ENCODE peak calls at places on chromosomes 4 and X, in four cellular contexts. O, L, E and I are unnamed samples.

GRCh38 chr4:174714393-174715211 is 114.4 kb downstream of the GLRA3 start:
- DNase-seq in O (peak), L (peak), E (peak), I (peak)

GRCh38 chrX:97366246-97366645 is 482.5 kb downstream of the RPA4 start:
- DNase-seq in O (no peak), L (no peak), E (no peak), I (no peak)

GRCh38 chrX:113644426-113644825 is 803.8 kb upstream of the AMOT start:
- DNase-seq in O (no peak), L (no peak), E (no peak), I (no peak)

GRCh38 chr4:25513814-25514213 is 136.8 kb downstream of the ANAPC4 start:
- DNase-seq in O (no peak), L (no peak), E (no peak), I (no peak)

GRCh38 chr4:37847311-37847710 is 20.8 kb downstream of the PGM2 start:
- DNase-seq in O (no peak), L (no peak), E (no peak), I (no peak)

GRCh38 chrX:129772796-129773431 is 6.8 kb upstream of the SASH3 start:
- DNase-seq in O (no peak), L (no peak), E (no peak), I (no peak)

GRCh38 chr4:40194602-40195161 is 2.1 kb upstream of the RHOH start:
- DNase-seq in O (peak), L (no peak), E (peak), I (no peak)

GRCh38 chr4:6885953-6886557 is 23.6 kb upstream of the TBC1D14 start:
- DNase-seq in O (no peak), L (no peak), E (no peak), I (no peak)

DNA sequence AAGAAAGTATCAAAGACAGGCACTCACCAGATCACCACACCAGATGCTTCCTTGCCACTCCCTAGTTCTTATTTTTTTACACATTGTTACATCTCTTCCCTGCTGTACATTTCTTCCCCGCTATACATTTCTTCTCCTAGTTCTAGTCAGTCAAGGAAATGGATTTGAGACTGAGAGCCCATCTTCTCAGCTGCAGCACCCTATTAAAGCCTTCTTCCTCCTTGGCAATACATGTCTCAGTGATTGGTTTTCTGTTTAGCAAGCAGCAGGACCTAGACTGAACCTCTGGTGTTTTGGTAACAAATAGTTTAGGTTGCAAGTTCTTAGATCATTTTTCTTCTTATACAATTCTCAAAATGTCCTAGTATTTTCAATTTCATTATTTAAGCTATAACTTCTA is 35.3 kb upstream of the KLHL8 start:
- DNase-seq in O (no peak), L (no peak), E (no peak), I (no peak)
- TF ChIP-seq FOXJ3 in O (no peak), L (no peak), E (no peak), I (no peak)

GRCh38 chr4:8765631-8766590 is 105.7 kb downstream of the HMX1 start:
- DNase-seq in O (no peak), L (no peak), E (no peak), I (peak)

GRCh38 chr4:8762356-8762755 is 109.3 kb downstream of the HMX1 start:
- DNase-seq in O (no peak), L (no peak), E (no peak), I (peak)

GRCh38 chr4:8765084-8765483 is 106.6 kb downstream of the HMX1 start:
- DNase-seq in O (no peak), L (no peak), E (no peak), I (peak)

GRCh38 chr4:8762951-8763735 is 108.5 kb downstream of the HMX1 start:
- DNase-seq in O (no peak), L (no peak), E (no peak), I (peak)

GRCh38 chr4:8763966-8764901 is 107.4 kb downstream of the HMX1 start:
- DNase-seq in O (no peak), L (no peak), E (no peak), I (peak)
- TF ChIP-seq CTCF in O (no peak), L (no peak), E (no peak), I (no peak)

DNA sequence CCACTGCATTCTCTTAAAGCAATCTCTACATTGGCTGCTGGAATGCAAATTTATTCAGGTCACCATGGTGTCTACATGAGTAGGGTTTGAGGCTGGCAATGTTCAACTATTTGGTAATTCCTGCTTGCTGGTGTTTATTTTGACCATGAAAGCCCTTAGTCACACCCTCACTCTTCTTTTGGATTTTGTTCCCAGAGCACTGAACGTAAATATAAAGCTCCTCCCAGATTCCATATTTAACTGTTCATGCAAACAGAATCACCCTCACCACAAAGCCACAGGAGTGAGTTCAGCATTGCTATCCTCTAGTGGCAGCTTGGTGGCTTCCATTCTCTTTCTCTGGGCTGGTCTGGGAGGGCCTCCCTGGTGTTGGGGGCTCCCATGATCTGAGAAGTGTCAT is 82.8 kb downstream of the LNX1 start:
- DNase-seq in O (no peak), L (no peak), E (peak), I (no peak)
- TF ChIP-seq FOXJ3 in O (no peak), L (no peak), E (no peak), I (no peak)

DNA sequence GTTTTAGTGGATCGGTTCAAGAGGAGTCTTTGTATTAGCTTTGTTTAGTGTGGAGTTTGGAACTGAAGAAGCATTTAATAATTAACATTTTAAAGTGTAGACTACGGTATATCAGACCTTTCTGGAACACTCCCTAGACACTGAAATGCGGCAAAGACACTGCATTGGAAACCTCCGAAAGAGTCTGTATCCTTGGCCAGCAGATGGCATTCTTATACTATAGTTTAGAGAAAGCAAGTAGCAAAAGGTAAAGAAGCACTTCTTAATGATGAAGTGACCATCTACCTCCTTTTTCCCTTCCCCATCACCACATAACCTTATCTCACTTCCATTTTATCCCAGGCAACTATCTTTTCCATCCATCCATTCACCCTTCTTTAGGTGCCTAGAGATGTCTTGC is 7.6 kb downstream of the FABP2 start:
- DNase-seq in O (no peak), L (no peak), E (peak), I (no peak)
- TF ChIP-seq CTCF in O (peak), L (peak), E (peak), I (no peak)

GRCh38 chrX:11103006-11103405 is 8.1 kb upstream of the HCCS start:
- DNase-seq in O (no peak), L (no peak), E (no peak), I (no peak)
- TF ChIP-seq FOXJ3 in O (no peak), L (no peak), E (no peak), I (no peak)

GRCh38 chr4:68062501-68062900 is 67.2 kb downstream of the TMPRSS11F start:
- DNase-seq in O (no peak), L (no peak), E (no peak), I (no peak)
- TF ChIP-seq CTCF in O (no peak), L (no peak), E (no peak), I (no peak)

GRCh38 chr4:109301691-109302365 is 630 bp downstream of the COL25A1 start:
- DNase-seq in O (peak), L (no peak), E (no peak), I (peak)
- TF ChIP-seq FOXJ3 in O (no peak), L (no peak), E (no peak), I (no peak)

GRCh38 chr4:142420461-142421095 is 425.5 kb downstream of the INPP4B start:
- DNase-seq in O (no peak), L (no peak), E (no peak), I (no peak)
- TF ChIP-seq CTCF in O (no peak), L (no peak), E (no peak), I (no peak)